ENCODE peak calls at places on chromosomes 11 and 22, in five cellular contexts. One of them, this sample, is unnamed.

GRCh38 chr11:102225689-102226562 is 91.4 kb upstream of the BIRC3 start:
- DNase-seq in EH: peak
- DNase-seq in SJSA1: peak
- DNase-seq in K562: no peak
- DNase-seq in T1000: no peak
- DNase-seq in this sample: peak

GRCh38 chr11:88555829-88556202 is 218.3 kb upstream of the CTSC start:
- DNase-seq in SJSA1: no peak
- DNase-seq in K562: no peak
- DNase-seq in T1000: no peak
- DNase-seq in EH: peak
- DNase-seq in this sample: no peak

GRCh38 chr22:47389201-47389600 is 626.8 kb downstream of the TBC1D22A start:
- DNase-seq in K562: no peak
- DNase-seq in SJSA1: no peak
- DNase-seq in T1000: no peak
- DNase-seq in EH: no peak
- DNase-seq in this sample: no peak

GRCh38 chr11:94924074-94925031 is 49.0 kb downstream of the CWC15 start:
- DNase-seq in T1000: no peak
- DNase-seq in K562: no peak
- DNase-seq in SJSA1: no peak
- DNase-seq in EH: peak
- DNase-seq in this sample: no peak

GRCh38 chr11:130159657-130160459 is at the start of gene ST14:
- DNase-seq in K562: no peak
- DNase-seq in T1000: no peak
- DNase-seq in EH: no peak
- DNase-seq in SJSA1: no peak
- DNase-seq in this sample: no peak

GRCh38 chr22:41900652-41901312 is 14.1 kb downstream of the SHISA8 start:
- DNase-seq in SJSA1: no peak
- DNase-seq in T1000: no peak
- DNase-seq in EH: no peak
- DNase-seq in K562: no peak
- DNase-seq in this sample: no peak

GRCh38 chr11:559712-560304 is 730 bp downstream of the LMNTD2 start:
- DNase-seq in SJSA1: no peak
- DNase-seq in K562: peak
- DNase-seq in T1000: no peak
- DNase-seq in EH: no peak
- DNase-seq in this sample: no peak

GRCh38 chr11:32893947-32894827 is 1.6 kb downstream of the QSER1 start:
- DNase-seq in EH: peak
- DNase-seq in SJSA1: peak
- DNase-seq in K562: peak
- DNase-seq in T1000: no peak
- DNase-seq in this sample: peak

GRCh38 chr22:49305966-49306631 is 521.6 kb downstream of the BRD1 start:
- DNase-seq in T1000: no peak
- DNase-seq in K562: no peak
- DNase-seq in SJSA1: peak
- DNase-seq in EH: no peak
- DNase-seq in this sample: no peak